ENCODE peak calls at places on chromosome 1, in seven cellular contexts. One of them, this sample, is unnamed.

GRCh38 chr1:16248603-16249534 is 11.9 kb upstream of the CPLANE2 start:
- DNase-seq in WTC11: no peak
- DNase-seq in Panc1: no peak
- DNase-seq in GF-D8: peak; percentile 98
- DNase-seq in occipital lobe: peak; percentile 38
- DNase-seq in endothelial cell: no peak
- DNase-seq in progenitor cell of endocrine pancreas: no peak
- DNase-seq in this sample: no peak

GRCh38 chr1:44775930-44776748 is 799 bp downstream of the RPS8 start:
- DNase-seq in WTC11: no peak
- DNase-seq in Panc1: no peak
- DNase-seq in GF-D8: no peak
- DNase-seq in occipital lobe: no peak
- DNase-seq in endothelial cell: no peak
- DNase-seq in progenitor cell of endocrine pancreas: no peak
- DNase-seq in this sample: no peak

GRCh38 chr1:170678196-170678595 is 14.3 kb downstream of the PRRX1 start:
- DNase-seq in WTC11: no peak
- DNase-seq in Panc1: no peak
- DNase-seq in GF-D8: no peak
- DNase-seq in occipital lobe: no peak
- DNase-seq in endothelial cell: no peak
- DNase-seq in progenitor cell of endocrine pancreas: no peak
- DNase-seq in this sample: no peak

GRCh38 chr1:36773827-36774541 is 260.3 kb downstream of the GRIK3 start:
- DNase-seq in WTC11: no peak
- DNase-seq in Panc1: no peak
- DNase-seq in GF-D8: no peak
- DNase-seq in occipital lobe: no peak
- DNase-seq in endothelial cell: no peak
- DNase-seq in progenitor cell of endocrine pancreas: no peak
- DNase-seq in this sample: no peak

GRCh38 chr1:7543718-7544090 is 227.4 kb upstream of the VAMP3 start:
- DNase-seq in WTC11: no peak
- DNase-seq in Panc1: no peak
- DNase-seq in GF-D8: no peak
- DNase-seq in occipital lobe: no peak
- DNase-seq in endothelial cell: no peak
- DNase-seq in progenitor cell of endocrine pancreas: no peak
- DNase-seq in this sample: no peak

GRCh38 chr1:64133036-64133435 is 70.4 kb upstream of the UBE2U start:
- DNase-seq in WTC11: no peak
- DNase-seq in Panc1: no peak
- DNase-seq in GF-D8: no peak
- DNase-seq in occipital lobe: no peak
- DNase-seq in endothelial cell: no peak
- DNase-seq in progenitor cell of endocrine pancreas: no peak
- DNase-seq in this sample: no peak

GRCh38 chr1:59026472-59026948 is 242.7 kb upstream of the JUN start:
- DNase-seq in WTC11: no peak
- DNase-seq in Panc1: no peak
- DNase-seq in GF-D8: no peak
- DNase-seq in occipital lobe: no peak
- DNase-seq in endothelial cell: no peak
- DNase-seq in progenitor cell of endocrine pancreas: no peak
- DNase-seq in this sample: no peak

GRCh38 chr1:172885976-172886375 is 164.8 kb downstream of the TNFSF18 start:
- DNase-seq in WTC11: no peak
- DNase-seq in Panc1: no peak
- DNase-seq in GF-D8: no peak
- DNase-seq in occipital lobe: no peak
- DNase-seq in endothelial cell: no peak
- DNase-seq in progenitor cell of endocrine pancreas: no peak
- DNase-seq in this sample: no peak

GRCh38 chr1:181482001-181482430 is 1.3 kb upstream of the CACNA1E start:
- DNase-seq in WTC11: peak; percentile 19
- DNase-seq in Panc1: no peak
- DNase-seq in GF-D8: no peak
- DNase-seq in occipital lobe: no peak
- DNase-seq in endothelial cell: no peak
- DNase-seq in progenitor cell of endocrine pancreas: no peak
- DNase-seq in this sample: no peak

GRCh38 chr1:108701176-108701849 is 9.2 kb downstream of the PRPF38B start:
- DNase-seq in WTC11: no peak
- DNase-seq in Panc1: no peak
- DNase-seq in GF-D8: no peak
- DNase-seq in occipital lobe: no peak
- DNase-seq in endothelial cell: no peak
- DNase-seq in progenitor cell of endocrine pancreas: no peak
- DNase-seq in this sample: no peak

GRCh38 chr1:229596961-229597699 is 28.8 kb downstream of the TAF5L start:
- DNase-seq in WTC11: no peak
- DNase-seq in Panc1: no peak
- DNase-seq in GF-D8: no peak
- DNase-seq in occipital lobe: no peak
- DNase-seq in endothelial cell: no peak
- DNase-seq in progenitor cell of endocrine pancreas: no peak
- DNase-seq in this sample: no peak

GRCh38 chr1:184535191-184535970 is 148.6 kb downstream of the C1orf21 start:
- DNase-seq in WTC11: no peak
- DNase-seq in Panc1: no peak
- DNase-seq in GF-D8: no peak
- DNase-seq in occipital lobe: no peak
- DNase-seq in endothelial cell: no peak
- DNase-seq in progenitor cell of endocrine pancreas: no peak
- DNase-seq in this sample: no peak

GRCh38 chr1:81414417-81415087 is 386.2 kb upstream of the ADGRL2 start:
- DNase-seq in WTC11: peak; percentile 86
- DNase-seq in Panc1: peak; percentile 24
- DNase-seq in GF-D8: no peak
- DNase-seq in occipital lobe: peak; percentile 29
- DNase-seq in endothelial cell: peak; percentile 85
- DNase-seq in progenitor cell of endocrine pancreas: peak; percentile 40
- DNase-seq in this sample: no peak

GRCh38 chr1:91099746-91100621 is 78.1 kb upstream of the ZNF644 start:
- DNase-seq in WTC11: no peak
- DNase-seq in Panc1: no peak
- DNase-seq in GF-D8: no peak
- DNase-seq in occipital lobe: no peak
- DNase-seq in endothelial cell: no peak
- DNase-seq in progenitor cell of endocrine pancreas: no peak
- DNase-seq in this sample: no peak

GRCh38 chr1:202247837-202248795 is 54.5 kb downstream of the LGR6 start:
- DNase-seq in WTC11: no peak
- DNase-seq in Panc1: no peak
- DNase-seq in GF-D8: no peak
- DNase-seq in occipital lobe: no peak
- DNase-seq in endothelial cell: no peak
- DNase-seq in progenitor cell of endocrine pancreas: no peak
- DNase-seq in this sample: no peak

GRCh38 chr1:228390649-228391048 is 16.0 kb downstream of the TRIM11 start:
- DNase-seq in WTC11: no peak
- DNase-seq in Panc1: no peak
- DNase-seq in GF-D8: no peak
- DNase-seq in occipital lobe: no peak
- DNase-seq in endothelial cell: no peak
- DNase-seq in progenitor cell of endocrine pancreas: no peak
- DNase-seq in this sample: no peak

GRCh38 chr1:95716097-95716496 is 482.1 kb downstream of the RWDD3 start:
- DNase-seq in WTC11: no peak
- DNase-seq in Panc1: no peak
- DNase-seq in GF-D8: no peak
- DNase-seq in occipital lobe: no peak
- DNase-seq in endothelial cell: no peak
- DNase-seq in progenitor cell of endocrine pancreas: no peak
- DNase-seq in this sample: no peak

GRCh38 chr1:179251675-179252074 is 22.2 kb upstream of the ABL2 start:
- DNase-seq in WTC11: no peak
- DNase-seq in Panc1: peak; percentile 38
- DNase-seq in GF-D8: peak; percentile 5
- DNase-seq in occipital lobe: no peak
- DNase-seq in endothelial cell: no peak
- DNase-seq in progenitor cell of endocrine pancreas: no peak
- DNase-seq in this sample: peak; percentile 68

GRCh38 chr1:16719571-16720402 is 20.5 kb upstream of the RNU1-4 start:
- DNase-seq in WTC11: peak; percentile 18
- DNase-seq in Panc1: no peak
- DNase-seq in GF-D8: no peak
- DNase-seq in occipital lobe: no peak
- DNase-seq in endothelial cell: peak; percentile 3
- DNase-seq in progenitor cell of endocrine pancreas: no peak
- DNase-seq in this sample: peak; percentile 1

GRCh38 chr1:156849151-156849496 is 9.8 kb downstream of the INSRR start:
- DNase-seq in WTC11: no peak
- DNase-seq in Panc1: no peak
- DNase-seq in GF-D8: no peak
- DNase-seq in occipital lobe: no peak
- DNase-seq in endothelial cell: no peak
- DNase-seq in progenitor cell of endocrine pancreas: no peak
- DNase-seq in this sample: no peak

GRCh38 chr1:35111106-35111505 is 31.9 kb downstream of the ZMYM1 start:
- DNase-seq in WTC11: no peak
- DNase-seq in Panc1: no peak
- DNase-seq in GF-D8: no peak
- DNase-seq in occipital lobe: no peak
- DNase-seq in endothelial cell: no peak
- DNase-seq in progenitor cell of endocrine pancreas: no peak
- DNase-seq in this sample: no peak

GRCh38 chr1:2951856-2952255 is 69.4 kb upstream of the ACTRT2 start:
- DNase-seq in WTC11: no peak
- DNase-seq in Panc1: no peak
- DNase-seq in GF-D8: no peak
- DNase-seq in occipital lobe: no peak
- DNase-seq in endothelial cell: no peak
- DNase-seq in progenitor cell of endocrine pancreas: no peak
- DNase-seq in this sample: no peak

GRCh38 chr1:9561429-9561828 is 22.2 kb downstream of the SLC25A33 start:
- DNase-seq in WTC11: no peak
- DNase-seq in Panc1: no peak
- DNase-seq in GF-D8: peak; percentile 44
- DNase-seq in occipital lobe: no peak
- DNase-seq in endothelial cell: no peak
- DNase-seq in progenitor cell of endocrine pancreas: no peak
- DNase-seq in this sample: no peak

GRCh38 chr1:219755234-219755633 is 142.3 kb upstream of the ZC3H11B start:
- DNase-seq in WTC11: no peak
- DNase-seq in Panc1: no peak
- DNase-seq in GF-D8: no peak
- DNase-seq in occipital lobe: no peak
- DNase-seq in endothelial cell: no peak
- DNase-seq in progenitor cell of endocrine pancreas: no peak
- DNase-seq in this sample: no peak

GRCh38 chr1:236112332-236112627 is 30.1 kb upstream of the GPR137B start:
- DNase-seq in WTC11: no peak
- DNase-seq in Panc1: no peak
- DNase-seq in GF-D8: no peak
- DNase-seq in occipital lobe: no peak
- DNase-seq in endothelial cell: no peak
- DNase-seq in progenitor cell of endocrine pancreas: no peak
- DNase-seq in this sample: no peak

GRCh38 chr1:75796376-75797272 is at the start of gene MSH4:
- DNase-seq in WTC11: no peak
- DNase-seq in Panc1: no peak
- DNase-seq in GF-D8: no peak
- DNase-seq in occipital lobe: no peak
- DNase-seq in endothelial cell: no peak
- DNase-seq in progenitor cell of endocrine pancreas: no peak
- DNase-seq in this sample: no peak

GRCh38 chr1:12095822-12096263 is 32.7 kb downstream of the TNFRSF8 start:
- DNase-seq in WTC11: no peak
- DNase-seq in Panc1: no peak
- DNase-seq in GF-D8: no peak
- DNase-seq in occipital lobe: no peak
- DNase-seq in endothelial cell: no peak
- DNase-seq in progenitor cell of endocrine pancreas: no peak
- DNase-seq in this sample: no peak

GRCh38 chr1:183936791-183937190 is 100.7 kb downstream of the COLGALT2 start:
- DNase-seq in WTC11: no peak
- DNase-seq in Panc1: no peak
- DNase-seq in GF-D8: no peak
- DNase-seq in occipital lobe: no peak
- DNase-seq in endothelial cell: no peak
- DNase-seq in progenitor cell of endocrine pancreas: no peak
- DNase-seq in this sample: no peak

GRCh38 chr1:9860887-9861286 is 37.1 kb upstream of the CLSTN1 start:
- DNase-seq in WTC11: no peak
- DNase-seq in Panc1: no peak
- DNase-seq in GF-D8: no peak
- DNase-seq in occipital lobe: no peak
- DNase-seq in endothelial cell: no peak
- DNase-seq in progenitor cell of endocrine pancreas: no peak
- DNase-seq in this sample: no peak

GRCh38 chr1:182181167-182181572 is 119.7 kb upstream of the ZNF648 start:
- DNase-seq in WTC11: no peak
- DNase-seq in Panc1: no peak
- DNase-seq in GF-D8: no peak
- DNase-seq in occipital lobe: no peak
- DNase-seq in endothelial cell: no peak
- DNase-seq in progenitor cell of endocrine pancreas: no peak
- DNase-seq in this sample: peak; percentile 92

GRCh38 chr1:202315576-202316168 is 26.1 kb downstream of the UBE2T start:
- DNase-seq in WTC11: peak; percentile 90
- DNase-seq in Panc1: peak; percentile 71
- DNase-seq in GF-D8: peak; percentile 10
- DNase-seq in occipital lobe: peak; percentile 55
- DNase-seq in endothelial cell: peak; percentile 87
- DNase-seq in progenitor cell of endocrine pancreas: peak; percentile 74
- DNase-seq in this sample: peak; percentile 85